ENCODE peak calls at places on chromosomes 7 and 10, in seven cellular contexts. One of them, this sample, is unnamed.

GRCh38 chr10:31940839-31941653 is 12.4 kb upstream of the ARHGAP12 start:
- DNase-seq in GM13976: no peak
- DNase-seq in substantia nigra: no peak
- DNase-seq in stimulated activated CD8-positive, alpha-beta memory T cell treated with anti-CD3 and anti-CD28 coated beads, Interleukin-2, amount 100 ng/mL, for 48 hours: no peak
- DNase-seq in astrocyte of the cerebellum: peak
- DNase-seq in left colon: peak
- DNase-seq in NCI-H2107: no peak
- DNase-seq in this sample: peak

GRCh38 chr7:4245135-4245865 is 436.8 kb upstream of the FOXK1 start:
- DNase-seq in NCI-H2107: no peak
- DNase-seq in substantia nigra: no peak
- DNase-seq in astrocyte of the cerebellum: no peak
- DNase-seq in GM13976: no peak
- DNase-seq in left colon: no peak
- DNase-seq in stimulated activated CD8-positive, alpha-beta memory T cell treated with anti-CD3 and anti-CD28 coated beads, Interleukin-2, amount 100 ng/mL, for 48 hours: no peak
- DNase-seq in this sample: no peak

GRCh38 chr7:48087349-48087748 is 1.7 kb upstream of the UPP1 start:
- DNase-seq in NCI-H2107: no peak
- DNase-seq in stimulated activated CD8-positive, alpha-beta memory T cell treated with anti-CD3 and anti-CD28 coated beads, Interleukin-2, amount 100 ng/mL, for 48 hours: no peak
- DNase-seq in astrocyte of the cerebellum: no peak
- DNase-seq in left colon: no peak
- DNase-seq in GM13976: no peak
- DNase-seq in substantia nigra: no peak
- DNase-seq in this sample: no peak

GRCh38 chr7:157513162-157513621 is 176.4 kb downstream of the DNAJB6 start:
- DNase-seq in NCI-H2107: no peak
- DNase-seq in stimulated activated CD8-positive, alpha-beta memory T cell treated with anti-CD3 and anti-CD28 coated beads, Interleukin-2, amount 100 ng/mL, for 48 hours: no peak
- DNase-seq in astrocyte of the cerebellum: no peak
- DNase-seq in substantia nigra: no peak
- DNase-seq in GM13976: no peak
- DNase-seq in left colon: no peak
- DNase-seq in this sample: no peak

GRCh38 chr7:31526882-31527281 is 13.0 kb downstream of the ITPRID1 start:
- DNase-seq in stimulated activated CD8-positive, alpha-beta memory T cell treated with anti-CD3 and anti-CD28 coated beads, Interleukin-2, amount 100 ng/mL, for 48 hours: no peak
- DNase-seq in GM13976: no peak
- DNase-seq in astrocyte of the cerebellum: no peak
- DNase-seq in NCI-H2107: no peak
- DNase-seq in left colon: no peak
- DNase-seq in substantia nigra: no peak
- DNase-seq in this sample: no peak

GRCh38 chr7:52668435-52668834 is 367.0 kb upstream of the POM121L12 start:
- DNase-seq in stimulated activated CD8-positive, alpha-beta memory T cell treated with anti-CD3 and anti-CD28 coated beads, Interleukin-2, amount 100 ng/mL, for 48 hours: no peak
- DNase-seq in astrocyte of the cerebellum: no peak
- DNase-seq in GM13976: no peak
- DNase-seq in left colon: no peak
- DNase-seq in substantia nigra: no peak
- DNase-seq in NCI-H2107: no peak
- DNase-seq in this sample: no peak

GRCh38 chr7:127252736-127253288 is at the start of gene GRM8:
- DNase-seq in GM13976: peak
- DNase-seq in substantia nigra: no peak
- DNase-seq in NCI-H2107: no peak
- DNase-seq in astrocyte of the cerebellum: no peak
- DNase-seq in stimulated activated CD8-positive, alpha-beta memory T cell treated with anti-CD3 and anti-CD28 coated beads, Interleukin-2, amount 100 ng/mL, for 48 hours: no peak
- DNase-seq in left colon: peak
- DNase-seq in this sample: no peak

GRCh38 chr10:123270221-123270620 is 116.0 kb downstream of the BUB3 start:
- DNase-seq in stimulated activated CD8-positive, alpha-beta memory T cell treated with anti-CD3 and anti-CD28 coated beads, Interleukin-2, amount 100 ng/mL, for 48 hours: no peak
- DNase-seq in GM13976: no peak
- DNase-seq in substantia nigra: no peak
- DNase-seq in astrocyte of the cerebellum: peak
- DNase-seq in NCI-H2107: no peak
- DNase-seq in left colon: no peak
- DNase-seq in this sample: no peak

GRCh38 chr7:44235582-44236332 is 35.0 kb downstream of the YKT6 start:
- DNase-seq in NCI-H2107: no peak
- DNase-seq in substantia nigra: no peak
- DNase-seq in left colon: no peak
- DNase-seq in GM13976: no peak
- DNase-seq in astrocyte of the cerebellum: no peak
- DNase-seq in stimulated activated CD8-positive, alpha-beta memory T cell treated with anti-CD3 and anti-CD28 coated beads, Interleukin-2, amount 100 ng/mL, for 48 hours: no peak
- DNase-seq in this sample: no peak

GRCh38 chr10:77398986-77399755 is 238.4 kb downstream of the KCNMA1 start:
- DNase-seq in stimulated activated CD8-positive, alpha-beta memory T cell treated with anti-CD3 and anti-CD28 coated beads, Interleukin-2, amount 100 ng/mL, for 48 hours: no peak
- DNase-seq in NCI-H2107: no peak
- DNase-seq in left colon: no peak
- DNase-seq in GM13976: no peak
- DNase-seq in astrocyte of the cerebellum: no peak
- DNase-seq in substantia nigra: no peak
- DNase-seq in this sample: no peak

GRCh38 chr10:95628786-95629185 is 27.7 kb downstream of the ALDH18A1 start:
- DNase-seq in NCI-H2107: no peak
- DNase-seq in left colon: peak
- DNase-seq in stimulated activated CD8-positive, alpha-beta memory T cell treated with anti-CD3 and anti-CD28 coated beads, Interleukin-2, amount 100 ng/mL, for 48 hours: no peak
- DNase-seq in substantia nigra: no peak
- DNase-seq in astrocyte of the cerebellum: no peak
- DNase-seq in GM13976: no peak
- DNase-seq in this sample: peak

GRCh38 chr7:90973146-90973545 is 291.1 kb upstream of the FZD1 start:
- DNase-seq in substantia nigra: no peak
- DNase-seq in NCI-H2107: no peak
- DNase-seq in left colon: no peak
- DNase-seq in stimulated activated CD8-positive, alpha-beta memory T cell treated with anti-CD3 and anti-CD28 coated beads, Interleukin-2, amount 100 ng/mL, for 48 hours: no peak
- DNase-seq in astrocyte of the cerebellum: no peak
- DNase-seq in GM13976: no peak
- DNase-seq in this sample: no peak

GRCh38 chr10:78283069-78283682 is 249.5 kb downstream of the RPS24 start:
- DNase-seq in stimulated activated CD8-positive, alpha-beta memory T cell treated with anti-CD3 and anti-CD28 coated beads, Interleukin-2, amount 100 ng/mL, for 48 hours: no peak
- DNase-seq in NCI-H2107: no peak
- DNase-seq in substantia nigra: no peak
- DNase-seq in astrocyte of the cerebellum: no peak
- DNase-seq in GM13976: no peak
- DNase-seq in left colon: no peak
- DNase-seq in this sample: no peak

GRCh38 chr10:112374724-112375541 is 1.0 kb downstream of the ACSL5 start:
- DNase-seq in left colon: no peak
- DNase-seq in NCI-H2107: no peak
- DNase-seq in stimulated activated CD8-positive, alpha-beta memory T cell treated with anti-CD3 and anti-CD28 coated beads, Interleukin-2, amount 100 ng/mL, for 48 hours: no peak
- DNase-seq in astrocyte of the cerebellum: no peak
- DNase-seq in substantia nigra: no peak
- DNase-seq in GM13976: peak
- DNase-seq in this sample: no peak

GRCh38 chr10:77493851-77494788 is 143.5 kb downstream of the KCNMA1 start:
- DNase-seq in astrocyte of the cerebellum: peak
- DNase-seq in substantia nigra: no peak
- DNase-seq in GM13976: no peak
- DNase-seq in stimulated activated CD8-positive, alpha-beta memory T cell treated with anti-CD3 and anti-CD28 coated beads, Interleukin-2, amount 100 ng/mL, for 48 hours: no peak
- DNase-seq in NCI-H2107: no peak
- DNase-seq in left colon: no peak
- DNase-seq in this sample: no peak

GRCh38 chr10:5423774-5424173 is 11.4 kb downstream of the NET1 start:
- DNase-seq in GM13976: no peak
- DNase-seq in NCI-H2107: no peak
- DNase-seq in substantia nigra: no peak
- DNase-seq in stimulated activated CD8-positive, alpha-beta memory T cell treated with anti-CD3 and anti-CD28 coated beads, Interleukin-2, amount 100 ng/mL, for 48 hours: no peak
- DNase-seq in left colon: no peak
- DNase-seq in astrocyte of the cerebellum: peak
- DNase-seq in this sample: no peak

GRCh38 chr10:88062798-88063472 is 199.5 kb downstream of the PTEN start:
- DNase-seq in GM13976: no peak
- DNase-seq in astrocyte of the cerebellum: no peak
- DNase-seq in substantia nigra: no peak
- DNase-seq in left colon: no peak
- DNase-seq in NCI-H2107: no peak
- DNase-seq in stimulated activated CD8-positive, alpha-beta memory T cell treated with anti-CD3 and anti-CD28 coated beads, Interleukin-2, amount 100 ng/mL, for 48 hours: no peak
- DNase-seq in this sample: no peak

GRCh38 chr7:131605280-131605878 is 49.0 kb upstream of the PODXL start:
- DNase-seq in NCI-H2107: peak
- DNase-seq in left colon: no peak
- DNase-seq in substantia nigra: no peak
- DNase-seq in stimulated activated CD8-positive, alpha-beta memory T cell treated with anti-CD3 and anti-CD28 coated beads, Interleukin-2, amount 100 ng/mL, for 48 hours: no peak
- DNase-seq in astrocyte of the cerebellum: peak
- DNase-seq in GM13976: no peak
- DNase-seq in this sample: no peak

GRCh38 chr7:102044984-102045673 is 227.7 kb downstream of the CUX1 start:
- DNase-seq in astrocyte of the cerebellum: peak
- DNase-seq in stimulated activated CD8-positive, alpha-beta memory T cell treated with anti-CD3 and anti-CD28 coated beads, Interleukin-2, amount 100 ng/mL, for 48 hours: no peak
- DNase-seq in NCI-H2107: peak
- DNase-seq in substantia nigra: peak
- DNase-seq in left colon: no peak
- DNase-seq in GM13976: no peak
- DNase-seq in this sample: no peak

GRCh38 chr10:15879058-15879457 is 18.8 kb upstream of the MINDY3 start:
- DNase-seq in stimulated activated CD8-positive, alpha-beta memory T cell treated with anti-CD3 and anti-CD28 coated beads, Interleukin-2, amount 100 ng/mL, for 48 hours: no peak
- DNase-seq in NCI-H2107: no peak
- DNase-seq in left colon: no peak
- DNase-seq in GM13976: peak
- DNase-seq in substantia nigra: no peak
- DNase-seq in astrocyte of the cerebellum: peak
- DNase-seq in this sample: no peak

GRCh38 chr7:131111-132094 is 61.0 kb upstream of the FAM20C start:
- DNase-seq in stimulated activated CD8-positive, alpha-beta memory T cell treated with anti-CD3 and anti-CD28 coated beads, Interleukin-2, amount 100 ng/mL, for 48 hours: no peak
- DNase-seq in astrocyte of the cerebellum: no peak
- DNase-seq in left colon: no peak
- DNase-seq in NCI-H2107: no peak
- DNase-seq in GM13976: no peak
- DNase-seq in substantia nigra: no peak
- DNase-seq in this sample: peak